ENCODE peak calls at places on chromosome 22, in four cellular contexts. One of them, this sample, is unnamed.
A peak's percentile ranks its signal among the peaks of the same experiment; 100 is the strongest.

GRCh38 chr22:32380991-32381390 is 23.3 kb downstream of the RFPL3 start:
- DNase-seq in astrocyte: no peak
- DNase-seq in mesendoderm: no peak
- DNase-seq in PC-3: peak; percentile 45
- DNase-seq in this sample: no peak

GRCh38 chr22:19873960-19874306 is 19.3 kb upstream of the GNB1L start:
- DNase-seq in astrocyte: no peak
- DNase-seq in mesendoderm: no peak
- DNase-seq in PC-3: no peak
- DNase-seq in this sample: peak; percentile 15

GRCh38 chr22:31039393-31039792 is 41.7 kb upstream of the SMTN start:
- DNase-seq in astrocyte: no peak
- DNase-seq in mesendoderm: no peak
- DNase-seq in PC-3: no peak
- DNase-seq in this sample: no peak

GRCh38 chr22:29343313-29343805 is 27.9 kb upstream of the RASL10A start:
- DNase-seq in astrocyte: peak; percentile 79
- DNase-seq in mesendoderm: no peak
- DNase-seq in PC-3: peak; percentile 47
- DNase-seq in this sample: peak; percentile 92

GRCh38 chr22:40498454-40499186 is 128.2 kb downstream of the SGSM3 start:
- DNase-seq in astrocyte: peak; percentile 100
- DNase-seq in mesendoderm: peak; percentile 97
- DNase-seq in PC-3: peak; percentile 95
- DNase-seq in this sample: no peak

GRCh38 chr22:26648011-26648497 is 9.3 kb upstream of the MIAT start:
- DNase-seq in astrocyte: no peak
- DNase-seq in mesendoderm: peak; percentile 30
- DNase-seq in PC-3: no peak
- DNase-seq in this sample: peak; percentile 39

GRCh38 chr22:20015971-20016733 is 471 bp downstream of the ARVCF start:
- DNase-seq in astrocyte: no peak
- DNase-seq in mesendoderm: peak; percentile 36
- DNase-seq in PC-3: peak; percentile 12
- DNase-seq in this sample: peak; percentile 71

GRCh38 chr22:25367756-25368155 is 148.3 kb downstream of the CRYBB2 start:
- DNase-seq in astrocyte: no peak
- DNase-seq in mesendoderm: no peak
- DNase-seq in PC-3: no peak
- DNase-seq in this sample: no peak

GRCh38 chr22:24432059-24432853 is 4.9 kb downstream of the ADORA2A start:
- DNase-seq in astrocyte: peak; percentile 63
- DNase-seq in mesendoderm: no peak
- DNase-seq in PC-3: no peak
- DNase-seq in this sample: peak; percentile 67

GRCh38 chr22:26589367-26589844 is 526 bp downstream of the TPST2 start:
- DNase-seq in astrocyte: no peak
- DNase-seq in mesendoderm: peak; percentile 68
- DNase-seq in PC-3: peak; percentile 4
- DNase-seq in this sample: peak; percentile 60

GRCh38 chr22:20080445-20080775 is 369 bp downstream of the DGCR8 start:
- DNase-seq in astrocyte: peak; percentile 16
- DNase-seq in mesendoderm: peak; percentile 71
- DNase-seq in PC-3: peak; percentile 41
- DNase-seq in this sample: peak; percentile 90

GRCh38 chr22:39292561-39293074 is 26.8 kb downstream of the RPL3 start:
- DNase-seq in astrocyte: peak; percentile 93
- DNase-seq in mesendoderm: peak; percentile 80
- DNase-seq in PC-3: peak; percentile 87
- DNase-seq in this sample: no peak

GRCh38 chr22:38754247-38755154 is 1.3 kb downstream of the SUN2 start:
- DNase-seq in astrocyte: peak; percentile 58
- DNase-seq in mesendoderm: peak; percentile 70
- DNase-seq in PC-3: peak; percentile 67
- DNase-seq in this sample: no peak

GRCh38 chr22:42862045-42862734 is 5.1 kb upstream of the ARFGAP3 start:
- DNase-seq in astrocyte: peak; percentile 89
- DNase-seq in mesendoderm: no peak
- DNase-seq in PC-3: peak; percentile 89
- DNase-seq in this sample: no peak

GRCh38 chr22:39937881-39938280 is 22.3 kb upstream of the TMA7B start:
- DNase-seq in astrocyte: no peak
- DNase-seq in mesendoderm: no peak
- DNase-seq in PC-3: no peak
- DNase-seq in this sample: no peak

GRCh38 chr22:30445438-30445936 is 19.9 kb downstream of the MTFP1 start:
- DNase-seq in astrocyte: no peak
- DNase-seq in mesendoderm: no peak
- DNase-seq in PC-3: no peak
- DNase-seq in this sample: no peak

GRCh38 chr22:26770624-26771023 is 113.2 kb downstream of the MIAT start:
- DNase-seq in astrocyte: peak; percentile 60
- DNase-seq in mesendoderm: no peak
- DNase-seq in PC-3: no peak
- DNase-seq in this sample: no peak

GRCh38 chr22:42639541-42640241 is 710 bp downstream of the ATP5MGL start:
- DNase-seq in astrocyte: peak; percentile 58
- DNase-seq in mesendoderm: no peak
- DNase-seq in PC-3: no peak
- DNase-seq in this sample: no peak

GRCh38 chr22:50715776-50716175 is 22.2 kb upstream of the ACR start:
- DNase-seq in astrocyte: no peak
- DNase-seq in mesendoderm: no peak
- DNase-seq in PC-3: no peak
- DNase-seq in this sample: no peak

GRCh38 chr22:23677701-23677995 is 13.2 kb upstream of the RGL4 start:
- DNase-seq in astrocyte: no peak
- DNase-seq in mesendoderm: no peak
- DNase-seq in PC-3: no peak
- DNase-seq in this sample: no peak

GRCh38 chr22:23055448-23056179 is 14.7 kb upstream of the GNAZ start:
- DNase-seq in astrocyte: no peak
- DNase-seq in mesendoderm: no peak
- DNase-seq in PC-3: no peak
- DNase-seq in this sample: no peak

GRCh38 chr22:32662587-32662915 is 139.0 kb upstream of the TIMP3 start:
- DNase-seq in astrocyte: no peak
- DNase-seq in mesendoderm: no peak
- DNase-seq in PC-3: no peak
- DNase-seq in this sample: no peak

GRCh38 chr22:50497093-50497492 is 10.4 kb downstream of the LMF2 start:
- DNase-seq in astrocyte: no peak
- DNase-seq in mesendoderm: no peak
- DNase-seq in PC-3: no peak
- DNase-seq in this sample: no peak

GRCh38 chr22:28978863-28979799 is 82.5 kb downstream of the C22orf31 start:
- DNase-seq in astrocyte: no peak
- DNase-seq in mesendoderm: no peak
- DNase-seq in PC-3: no peak
- DNase-seq in this sample: no peak

GRCh38 chr22:50342651-50343540 is at the start of gene PPP6R2:
- DNase-seq in astrocyte: no peak
- DNase-seq in mesendoderm: peak; percentile 79
- DNase-seq in PC-3: peak; percentile 64
- DNase-seq in this sample: peak; percentile 97

GRCh38 chr22:23856721-23857605 is 712 bp upstream of the SLC2A11 start:
- DNase-seq in astrocyte: peak; percentile 54
- DNase-seq in mesendoderm: peak; percentile 86
- DNase-seq in PC-3: no peak
- DNase-seq in this sample: peak; percentile 63

GRCh38 chr22:31790240-31790639 is 36.4 kb downstream of the DEPDC5 start:
- DNase-seq in astrocyte: no peak
- DNase-seq in mesendoderm: no peak
- DNase-seq in PC-3: no peak
- DNase-seq in this sample: no peak

GRCh38 chr22:31284756-31285155 is 7.5 kb downstream of the PIK3IP1 start:
- DNase-seq in astrocyte: no peak
- DNase-seq in mesendoderm: no peak
- DNase-seq in PC-3: no peak
- DNase-seq in this sample: no peak

GRCh38 chr22:27318516-27318915 is 483.0 kb downstream of the MN1 start:
- DNase-seq in astrocyte: peak; percentile 91
- DNase-seq in mesendoderm: peak; percentile 27
- DNase-seq in PC-3: no peak
- DNase-seq in this sample: no peak

GRCh38 chr22:31678748-31679147 is 16.7 kb upstream of the PISD start:
- DNase-seq in astrocyte: no peak
- DNase-seq in mesendoderm: no peak
- DNase-seq in PC-3: no peak
- DNase-seq in this sample: no peak

GRCh38 chr22:38696606-38697005 is 4.1 kb downstream of the JOSD1 start:
- DNase-seq in astrocyte: peak; percentile 88
- DNase-seq in mesendoderm: peak; percentile 41
- DNase-seq in PC-3: peak; percentile 77
- DNase-seq in this sample: no peak

GRCh38 chr22:17218341-17218740 is 894 bp downstream of the ADA2 start:
- DNase-seq in astrocyte: no peak
- DNase-seq in mesendoderm: peak; percentile 58
- DNase-seq in PC-3: no peak
- DNase-seq in this sample: no peak

GRCh38 chr22:23285734-23286133 is 105.4 kb downstream of the BCR start:
- DNase-seq in astrocyte: peak; percentile 64
- DNase-seq in mesendoderm: no peak
- DNase-seq in PC-3: no peak
- DNase-seq in this sample: no peak

DNA sequence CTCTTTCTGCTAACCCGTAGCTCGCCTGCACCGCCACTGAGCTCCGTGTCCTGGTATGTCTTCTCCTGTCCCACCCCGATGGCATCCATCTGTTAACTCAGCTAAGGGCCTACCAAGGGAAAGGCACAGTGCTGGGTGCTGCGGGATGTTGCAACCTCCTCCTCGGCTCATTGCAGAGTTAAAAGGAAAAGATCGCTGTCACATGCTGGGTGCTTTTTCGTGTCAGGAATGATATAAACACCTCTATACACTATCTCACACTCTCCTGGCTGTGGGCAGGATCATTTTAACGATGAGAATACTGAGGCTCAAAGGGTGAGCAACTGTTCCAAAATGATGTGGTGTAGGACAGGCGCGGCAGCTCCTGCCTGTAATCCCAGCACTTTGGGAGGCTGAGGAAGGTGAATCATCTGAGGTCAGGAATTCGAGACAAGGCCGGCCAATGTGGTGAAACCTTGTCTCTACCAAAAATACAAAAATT is 10.1 kb downstream of the TXN2 start:
- DNase-seq in astrocyte: peak; percentile 81
- DNase-seq in mesendoderm: no peak
- DNase-seq in PC-3: peak; percentile 61
- DNase-seq in this sample: no peak
- H3K9ac ChIP-seq in astrocyte: peak overlapping the region; percentile 71
- H3K9ac ChIP-seq in mesendoderm: no peak overlapping the region
- H3K9ac ChIP-seq in PC-3: no peak overlapping the region
- H3K9ac ChIP-seq in this sample: no peak overlapping the region

DNA sequence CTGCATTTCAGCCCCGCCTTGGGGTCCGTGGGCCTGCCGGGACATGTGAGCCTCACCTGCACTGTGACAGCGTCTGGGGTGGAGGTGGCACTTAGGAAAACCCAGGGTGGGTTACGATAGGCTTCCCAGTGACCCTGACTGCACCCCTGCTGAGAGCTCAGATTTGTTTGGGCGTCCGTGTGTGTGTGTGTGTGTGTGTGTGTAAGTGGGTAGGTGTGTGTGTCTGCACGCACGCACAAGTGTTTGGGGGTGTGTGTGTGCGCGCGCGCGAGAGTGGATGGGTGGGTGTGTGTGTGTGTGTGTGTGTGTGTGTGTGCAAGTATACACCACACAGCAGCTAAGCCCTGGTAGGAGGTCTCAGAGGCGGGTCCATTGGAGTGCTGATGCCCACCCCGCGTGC is 12.1 kb upstream of the ARHGAP8 start:
- DNase-seq in astrocyte: no peak
- DNase-seq in mesendoderm: no peak
- DNase-seq in PC-3: no peak
- DNase-seq in this sample: peak; percentile 7
- H3K9ac ChIP-seq in astrocyte: peak overlapping the region; percentile 41
- H3K9ac ChIP-seq in mesendoderm: no peak overlapping the region
- H3K9ac ChIP-seq in PC-3: no peak overlapping the region
- H3K9ac ChIP-seq in this sample: no peak overlapping the region

GRCh38 chr22:21922370-21923162 is 30.1 kb downstream of the PPM1F start:
- DNase-seq in astrocyte: no peak
- DNase-seq in mesendoderm: no peak
- DNase-seq in PC-3: no peak
- DNase-seq in this sample: no peak
- H3K9ac ChIP-seq in astrocyte: no peak overlapping the region
- H3K9ac ChIP-seq in mesendoderm: no peak overlapping the region
- H3K9ac ChIP-seq in PC-3: no peak overlapping the region
- H3K9ac ChIP-seq in this sample: no peak overlapping the region

GRCh38 chr22:44182591-44183588 is 2.2 kb downstream of the PARVG start:
- DNase-seq in astrocyte: no peak
- DNase-seq in mesendoderm: no peak
- DNase-seq in PC-3: no peak
- DNase-seq in this sample: no peak
- H3K9ac ChIP-seq in astrocyte: no peak overlapping the region
- H3K9ac ChIP-seq in mesendoderm: no peak overlapping the region
- H3K9ac ChIP-seq in PC-3: no peak overlapping the region
- H3K9ac ChIP-seq in this sample: no peak overlapping the region

GRCh38 chr22:46773074-46773473 is 10.6 kb downstream of the TBC1D22A start:
- DNase-seq in astrocyte: no peak
- DNase-seq in mesendoderm: no peak
- DNase-seq in PC-3: no peak
- DNase-seq in this sample: no peak
- H3K9ac ChIP-seq in astrocyte: no peak overlapping the region
- H3K9ac ChIP-seq in mesendoderm: no peak overlapping the region
- H3K9ac ChIP-seq in PC-3: no peak overlapping the region
- H3K9ac ChIP-seq in this sample: no peak overlapping the region

GRCh38 chr22:49078076-49078710 is 749.5 kb downstream of the BRD1 start:
- DNase-seq in astrocyte: no peak
- DNase-seq in mesendoderm: no peak
- DNase-seq in PC-3: no peak
- DNase-seq in this sample: no peak
- H3K9ac ChIP-seq in astrocyte: no peak overlapping the region
- H3K9ac ChIP-seq in mesendoderm: no peak overlapping the region
- H3K9ac ChIP-seq in PC-3: no peak overlapping the region
- H3K9ac ChIP-seq in this sample: no peak overlapping the region